ENCODE peak calls at places on chromosomes 11 and 22, in four cellular contexts. D, B, N and T are unnamed samples.

GRCh38 chr11:2151500-2152257 is 9.3 kb downstream of the INS start:
- DNase-seq in D (peak; percentile 91), N (peak; percentile 95), B (peak; percentile 86), T (peak; percentile 70)

GRCh38 chr11:73308003-73308962 is at the start of gene ARHGEF17:
- DNase-seq in D (peak; percentile 87), N (peak; percentile 52), B (peak; percentile 90), T (peak; percentile 91)

GRCh38 chr11:3222941-3223905 is 4.6 kb upstream of the MRGPRG start:
- DNase-seq in D (no peak), B (no peak), N (no peak), T (no peak)

GRCh38 chr11:119525180-119525854 is 102.3 kb upstream of the THY1 start:
- DNase-seq in N (peak; percentile 13), B (no peak), D (no peak), T (no peak)

GRCh38 chr11:5851002-5851401 is 6.5 kb downstream of the OR52E8 start:
- DNase-seq in B (no peak), D (no peak), N (no peak), T (no peak)

GRCh38 chr11:75246673-75247350 is 6.2 kb downstream of the TPBGL start:
- DNase-seq in B (no peak), D (no peak), N (no peak), T (no peak)

GRCh38 chr11:113637636-113638035 is 68.5 kb downstream of the TMPRSS5 start:
- DNase-seq in B (no peak), N (no peak), D (no peak), T (no peak)

GRCh38 chr11:20022363-20023081 is 137.8 kb downstream of the DBX1 start:
- DNase-seq in D (peak; percentile 70), B (peak; percentile 81), N (peak; percentile 84), T (peak; percentile 72)

GRCh38 chr22:43406186-43406790 is 5.5 kb upstream of the MPPED1 start:
- DNase-seq in N (no peak), D (no peak), B (no peak), T (no peak)

GRCh38 chr11:57427692-57428082 is 766 bp upstream of the SLC43A3 start:
- DNase-seq in B (no peak), D (no peak), N (no peak), T (no peak)

GRCh38 chr11:94134651-94135512 is 6.2 kb downstream of the PANX1 start:
- DNase-seq in N (peak; percentile 79), D (no peak), B (no peak), T (peak; percentile 96)

GRCh38 chr11:61587541-61587941 is 6.7 kb upstream of the SYT7 start:
- DNase-seq in B (peak; percentile 43), D (peak; percentile 81), N (no peak), T (no peak)

GRCh38 chr22:37284807-37285355 is 2.6 kb downstream of the CYTH4 start:
- DNase-seq in N (peak; percentile 30), B (no peak), D (no peak), T (peak; percentile 20)

GRCh38 chr11:64810891-64811272 is 531 bp upstream of the MEN1 start:
- DNase-seq in N (peak; percentile 72), D (no peak), B (no peak), T (no peak)

GRCh38 chr11:1125803-1126202 is 31.9 kb upstream of the MUC5AC start:
- DNase-seq in D (no peak), B (no peak), N (no peak), T (no peak)

GRCh38 chr11:6876914-6877313 is 489 bp downstream of the OR10A4 start:
- DNase-seq in N (no peak), B (no peak), D (no peak), T (no peak)

GRCh38 chr11:26623076-26623666 is 51.1 kb upstream of the MUC15 start:
- DNase-seq in D (no peak), B (no peak), N (peak; percentile 4), T (peak; percentile 42)

GRCh38 chr11:62787005-62787759 is at the start of gene TMEM179B:
- DNase-seq in B (peak; percentile 97), N (peak; percentile 100), D (peak; percentile 98), T (peak; percentile 98)
- H3K14ac ChIP-seq in B (peak within 1 kb of the TSS; percentile 89), N (peak within 1 kb of the TSS; percentile 94), D (no peak within 1 kb of the TSS), T (peak within 1 kb of the TSS; percentile 98)

GRCh38 chr11:12381875-12382274 is 4.5 kb downstream of the PARVA start:
- DNase-seq in D (no peak), B (no peak), N (peak; percentile 69), T (no peak)
- H3K36me3 ChIP-seq in D (no peaks in the 10 kb centered on the region), B (no peaks in the 10 kb centered on the region), N (no peaks in the 10 kb centered on the region), T (peaks cover 22% of the 10 kb centered on the region)

GRCh38 chr11:15011741-15012140 is 39.6 kb upstream of the CALCA start:
- DNase-seq in D (no peak), N (no peak), B (no peak), T (no peak)
- H2BK12ac ChIP-seq in D (no peak overlapping the region), N (no peak overlapping the region), B (no peak overlapping the region), T (no peak overlapping the region)

DNA sequence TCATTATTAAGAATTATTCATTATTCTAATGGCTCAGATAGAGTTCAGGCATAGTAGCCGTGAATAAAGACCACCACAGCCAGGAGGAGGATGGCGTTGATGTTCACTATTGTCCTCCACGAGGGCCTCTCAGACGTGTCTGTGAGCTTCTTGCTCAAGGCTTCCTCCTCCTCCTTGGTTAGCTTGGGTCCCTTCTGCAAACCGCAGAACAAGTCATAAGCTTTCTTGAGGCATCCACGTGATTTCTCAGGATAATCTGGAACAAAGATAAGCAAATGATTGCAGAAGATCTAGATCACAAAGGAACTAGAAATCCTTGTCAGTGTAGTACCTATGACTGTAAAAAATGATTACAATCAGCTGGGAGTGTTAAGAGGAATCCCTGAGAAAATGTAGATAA is 13.6 kb upstream of the RFPL2 start:
- DNase-seq in N (peak; percentile 69), D (no peak), B (no peak), T (no peak)
- H3K14ac ChIP-seq in N (no peak overlapping the region), D (no peak overlapping the region), B (no peak overlapping the region), T (no peak overlapping the region)